ENCODE peak calls at places on chromosomes 7 and 10, in six cellular contexts. One of them, this sample, is unnamed.

GRCh38 chr7:134515569-134516468 is 11.5 kb upstream of the AKR1B10 start:
- DNase-seq in HCT116: peak
- DNase-seq in suprapubic skin: no peak
- DNase-seq in spleen: no peak
- DNase-seq in GM12891: no peak
- DNase-seq in HL-60: no peak
- DNase-seq in this sample: no peak

GRCh38 chr7:66379761-66380160 is 174.6 kb downstream of the TPST1 start:
- DNase-seq in HCT116: peak
- DNase-seq in spleen: no peak
- DNase-seq in GM12891: no peak
- DNase-seq in HL-60: no peak
- DNase-seq in suprapubic skin: no peak
- DNase-seq in this sample: no peak

GRCh38 chr7:39613577-39613976 is 9.8 kb upstream of the RALA start:
- DNase-seq in HCT116: no peak
- DNase-seq in GM12891: no peak
- DNase-seq in suprapubic skin: no peak
- DNase-seq in spleen: no peak
- DNase-seq in HL-60: no peak
- DNase-seq in this sample: no peak

GRCh38 chr10:59007307-59008025 is 169.0 kb upstream of the PHYHIPL start:
- DNase-seq in suprapubic skin: no peak
- DNase-seq in HCT116: no peak
- DNase-seq in spleen: no peak
- DNase-seq in GM12891: no peak
- DNase-seq in HL-60: no peak
- DNase-seq in this sample: no peak

GRCh38 chr7:75849573-75849972 is 29.3 kb upstream of the RHBDD2 start:
- DNase-seq in HCT116: no peak
- DNase-seq in GM12891: no peak
- DNase-seq in spleen: no peak
- DNase-seq in HL-60: no peak
- DNase-seq in suprapubic skin: no peak
- DNase-seq in this sample: no peak

GRCh38 chr7:35650751-35651150 is 44.2 kb downstream of the HERPUD2 start:
- DNase-seq in HL-60: no peak
- DNase-seq in GM12891: no peak
- DNase-seq in HCT116: no peak
- DNase-seq in suprapubic skin: no peak
- DNase-seq in spleen: peak
- DNase-seq in this sample: no peak

GRCh38 chr7:76173566-76174205 is 28.0 kb upstream of the SRRM3 start:
- DNase-seq in HL-60: no peak
- DNase-seq in suprapubic skin: no peak
- DNase-seq in GM12891: no peak
- DNase-seq in HCT116: no peak
- DNase-seq in spleen: peak
- DNase-seq in this sample: no peak

GRCh38 chr10:3415038-3415736 is 242.6 kb upstream of the PITRM1 start:
- DNase-seq in suprapubic skin: peak
- DNase-seq in HL-60: no peak
- DNase-seq in spleen: peak
- DNase-seq in GM12891: no peak
- DNase-seq in HCT116: no peak
- DNase-seq in this sample: no peak

GRCh38 chr10:52248697-52249306 is 65.3 kb upstream of the DKK1 start:
- DNase-seq in suprapubic skin: no peak
- DNase-seq in HL-60: no peak
- DNase-seq in spleen: no peak
- DNase-seq in GM12891: no peak
- DNase-seq in HCT116: no peak
- DNase-seq in this sample: no peak

GRCh38 chr7:151086802-151087246 is 549 bp downstream of the AGAP3 start:
- DNase-seq in spleen: peak
- DNase-seq in HCT116: no peak
- DNase-seq in suprapubic skin: no peak
- DNase-seq in GM12891: no peak
- DNase-seq in HL-60: no peak
- DNase-seq in this sample: peak

GRCh38 chr7:84536256-84536870 is 341.8 kb upstream of the SEMA3A start:
- DNase-seq in spleen: no peak
- DNase-seq in HCT116: no peak
- DNase-seq in HL-60: no peak
- DNase-seq in GM12891: no peak
- DNase-seq in suprapubic skin: no peak
- DNase-seq in this sample: no peak

GRCh38 chr7:5396542-5396941 is 27.1 kb downstream of the TNRC18 start:
- DNase-seq in HL-60: peak
- DNase-seq in spleen: peak
- DNase-seq in HCT116: peak
- DNase-seq in GM12891: peak
- DNase-seq in suprapubic skin: no peak
- DNase-seq in this sample: peak

GRCh38 chr7:126302639-126303038 is 950.1 kb downstream of the GRM8 start:
- DNase-seq in HL-60: peak
- DNase-seq in HCT116: no peak
- DNase-seq in spleen: no peak
- DNase-seq in suprapubic skin: no peak
- DNase-seq in GM12891: no peak
- DNase-seq in this sample: no peak

GRCh38 chr10:131869344-131869743 is 31.5 kb upstream of the PPP2R2D start:
- DNase-seq in GM12891: no peak
- DNase-seq in suprapubic skin: no peak
- DNase-seq in spleen: peak
- DNase-seq in HL-60: no peak
- DNase-seq in HCT116: no peak
- DNase-seq in this sample: no peak

GRCh38 chr10:101367569-101368453 is 13.8 kb downstream of the BTRC start:
- DNase-seq in HCT116: peak
- DNase-seq in GM12891: no peak
- DNase-seq in HL-60: no peak
- DNase-seq in suprapubic skin: no peak
- DNase-seq in spleen: no peak
- DNase-seq in this sample: no peak

DNA sequence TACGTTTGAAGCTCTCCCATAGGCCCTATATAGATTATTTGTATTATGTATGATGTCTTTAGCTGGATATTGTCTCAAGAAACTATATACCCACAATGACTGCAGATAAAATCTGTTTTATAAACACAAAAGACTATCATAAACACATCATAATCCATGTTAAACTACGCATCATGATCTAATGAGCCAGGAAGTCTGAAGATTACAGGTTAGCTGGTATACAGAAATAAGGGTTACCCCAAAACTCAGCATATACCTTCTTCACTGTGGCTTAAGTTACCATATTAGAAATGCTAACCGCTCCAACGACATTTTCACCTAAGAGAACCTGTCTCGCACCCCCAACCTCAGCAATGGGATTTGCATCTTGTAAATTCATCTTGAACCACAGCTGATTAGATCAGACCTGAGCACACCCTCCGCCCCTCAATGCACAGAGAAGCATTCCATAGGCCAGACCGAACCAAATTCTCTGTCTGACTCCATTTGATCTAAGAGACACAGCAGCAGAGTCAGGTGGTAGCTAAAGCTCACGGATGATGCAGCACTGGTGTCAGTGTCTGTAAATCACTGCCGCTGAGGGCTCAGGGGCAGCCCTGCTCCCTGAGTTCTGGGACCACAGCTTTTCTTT is 124.9 kb downstream of the NPY start:
- DNase-seq in spleen: no peak
- DNase-seq in suprapubic skin: no peak
- DNase-seq in GM12891: no peak
- DNase-seq in HL-60: no peak
- DNase-seq in HCT116: no peak
- DNase-seq in this sample: no peak
- TF ChIP-seq POLR2AphosphoS5 in spleen: no peak
- TF ChIP-seq POLR2AphosphoS5 in suprapubic skin: no peak
- TF ChIP-seq POLR2AphosphoS5 in GM12891: no peak
- TF ChIP-seq POLR2AphosphoS5 in HL-60: no peak
- TF ChIP-seq POLR2AphosphoS5 in HCT116: no peak
- TF ChIP-seq POLR2AphosphoS5 in this sample: no peak

DNA sequence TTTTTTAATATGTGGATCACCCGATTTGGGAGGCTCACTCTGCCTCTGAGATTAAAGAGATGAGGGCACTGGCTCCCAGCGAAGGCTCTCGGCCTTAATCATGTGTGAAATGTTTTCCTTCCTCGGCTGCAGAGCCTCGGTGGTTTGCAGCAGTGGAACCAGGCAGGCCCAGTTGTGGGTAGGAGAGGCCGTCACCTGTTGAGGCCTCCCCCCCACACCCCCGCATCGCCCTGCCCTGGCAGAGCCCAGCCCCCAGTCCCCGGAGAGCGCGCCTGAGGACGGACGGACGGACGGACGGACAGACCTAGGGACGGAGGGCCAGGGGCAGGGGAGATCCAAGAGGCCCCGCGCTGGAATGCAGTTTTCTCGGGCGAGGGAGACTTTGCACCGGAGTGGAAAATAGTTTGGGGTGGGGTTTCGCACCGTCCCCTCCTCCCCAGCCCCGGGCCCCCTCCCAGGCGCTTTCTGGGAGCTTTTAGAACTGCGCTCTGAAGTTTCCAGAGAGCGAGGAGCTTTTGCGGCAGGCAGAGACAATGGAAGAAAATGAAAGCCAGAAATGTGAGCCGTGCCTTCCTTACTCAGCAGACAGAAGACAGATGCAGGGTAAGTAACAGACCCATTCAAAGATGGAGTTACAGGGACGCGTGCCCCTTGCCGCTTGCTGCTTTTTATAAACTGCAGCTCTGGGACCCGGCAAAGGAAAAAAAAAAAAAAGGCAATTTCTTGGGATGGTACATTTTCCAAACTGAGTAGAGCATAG is at the start of gene KIAA1217:
- DNase-seq in spleen: peak
- DNase-seq in HL-60: no peak
- DNase-seq in suprapubic skin: no peak
- DNase-seq in GM12891: no peak
- DNase-seq in HCT116: no peak
- DNase-seq in this sample: peak
- TF ChIP-seq POLR2AphosphoS5 in spleen: peak
- TF ChIP-seq POLR2AphosphoS5 in HL-60: no peak
- TF ChIP-seq POLR2AphosphoS5 in suprapubic skin: no peak
- TF ChIP-seq POLR2AphosphoS5 in GM12891: no peak
- TF ChIP-seq POLR2AphosphoS5 in HCT116: no peak
- TF ChIP-seq POLR2AphosphoS5 in this sample: peak

DNA sequence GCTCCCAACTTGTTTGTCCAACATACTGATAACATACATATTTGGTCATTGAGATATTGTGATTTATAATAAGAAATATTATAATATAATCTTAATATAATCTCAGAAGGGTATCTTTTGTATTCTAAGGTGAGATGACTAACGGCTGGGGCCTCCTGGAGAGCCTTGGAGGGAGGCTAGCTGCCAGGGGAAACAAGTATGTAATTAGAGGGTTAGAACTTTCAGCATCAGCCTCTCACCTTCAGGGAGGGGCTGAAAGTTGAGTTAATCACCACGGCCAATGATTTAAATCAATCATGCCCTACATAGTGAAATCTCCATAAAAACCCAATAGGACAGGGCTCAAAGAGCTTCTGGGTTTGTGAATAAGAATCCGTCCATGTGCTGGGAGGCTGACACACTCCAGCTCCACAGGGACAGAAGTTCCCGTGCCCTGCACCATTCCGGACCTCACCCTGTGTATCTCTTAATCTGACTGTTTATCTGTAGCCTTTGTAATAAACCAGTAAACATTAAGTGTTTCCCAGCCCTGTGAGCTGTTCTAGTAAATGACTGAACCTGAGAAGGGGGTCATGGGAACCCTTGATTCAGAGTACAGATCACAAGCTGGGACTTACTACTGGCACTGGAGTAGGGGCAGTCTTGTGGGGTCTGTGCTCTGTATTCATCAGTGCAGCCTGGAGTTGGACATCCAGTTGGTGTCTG is 86.3 kb upstream of the STEAP1B start:
- DNase-seq in suprapubic skin: no peak
- DNase-seq in spleen: no peak
- DNase-seq in HCT116: no peak
- DNase-seq in GM12891: no peak
- DNase-seq in HL-60: no peak
- DNase-seq in this sample: no peak
- TF ChIP-seq POLR2AphosphoS5 in suprapubic skin: no peak
- TF ChIP-seq POLR2AphosphoS5 in spleen: no peak
- TF ChIP-seq POLR2AphosphoS5 in HCT116: no peak
- TF ChIP-seq POLR2AphosphoS5 in GM12891: no peak
- TF ChIP-seq POLR2AphosphoS5 in HL-60: no peak
- TF ChIP-seq POLR2AphosphoS5 in this sample: no peak

GRCh38 chr7:96167424-96167823 is 154.5 kb downstream of the SLC25A13 start:
- DNase-seq in HCT116: no peak
- DNase-seq in suprapubic skin: no peak
- DNase-seq in HL-60: no peak
- DNase-seq in GM12891: no peak
- DNase-seq in spleen: no peak
- DNase-seq in this sample: no peak
- TF ChIP-seq POLR2AphosphoS5 in HCT116: no peak
- TF ChIP-seq POLR2AphosphoS5 in suprapubic skin: no peak
- TF ChIP-seq POLR2AphosphoS5 in HL-60: no peak
- TF ChIP-seq POLR2AphosphoS5 in GM12891: no peak
- TF ChIP-seq POLR2AphosphoS5 in spleen: no peak
- TF ChIP-seq POLR2AphosphoS5 in this sample: no peak

GRCh38 chr10:74035324-74035723 is 37.4 kb downstream of the VCL start:
- DNase-seq in GM12891: no peak
- DNase-seq in spleen: no peak
- DNase-seq in HL-60: no peak
- DNase-seq in HCT116: no peak
- DNase-seq in suprapubic skin: no peak
- DNase-seq in this sample: no peak

GRCh38 chr10:74036474-74036873 is 38.6 kb downstream of the VCL start:
- DNase-seq in HL-60: no peak
- DNase-seq in HCT116: no peak
- DNase-seq in suprapubic skin: no peak
- DNase-seq in GM12891: no peak
- DNase-seq in spleen: no peak
- DNase-seq in this sample: no peak

GRCh38 chr10:74044419-74044818 is 46.5 kb downstream of the VCL start:
- DNase-seq in HCT116: no peak
- DNase-seq in spleen: no peak
- DNase-seq in HL-60: no peak
- DNase-seq in GM12891: no peak
- DNase-seq in suprapubic skin: no peak
- DNase-seq in this sample: no peak

GRCh38 chr10:74040200-74041126 is 42.5 kb downstream of the VCL start:
- DNase-seq in spleen: no peak
- DNase-seq in HL-60: no peak
- DNase-seq in suprapubic skin: no peak
- DNase-seq in GM12891: no peak
- DNase-seq in HCT116: no peak
- DNase-seq in this sample: no peak

GRCh38 chr10:74039561-74040145 is 41.7 kb downstream of the VCL start:
- DNase-seq in spleen: no peak
- DNase-seq in GM12891: no peak
- DNase-seq in HCT116: no peak
- DNase-seq in HL-60: no peak
- DNase-seq in suprapubic skin: no peak
- DNase-seq in this sample: peak
- TF ChIP-seq POLR2AphosphoS5 in spleen: no peak
- TF ChIP-seq POLR2AphosphoS5 in GM12891: no peak
- TF ChIP-seq POLR2AphosphoS5 in HCT116: no peak
- TF ChIP-seq POLR2AphosphoS5 in HL-60: no peak
- TF ChIP-seq POLR2AphosphoS5 in suprapubic skin: no peak
- TF ChIP-seq POLR2AphosphoS5 in this sample: peak

This sample was measured in transverse colon.